ENCODE peak calls at places on chromosomes 5 and 9, in four cellular contexts. One of them, this sample, is unnamed.

GRCh38 chr5:108451269-108451668 is 69.4 kb upstream of the FBXL17 start:
- DNase-seq in CD4-positive, alpha-beta memory T cell: no peak
- DNase-seq in CD8-positive, alpha-beta memory T cell: no peak
- DNase-seq in left ventricle myocardium inferior: no peak
- DNase-seq in this sample: no peak

GRCh38 chr9:108139900-108140299 is 650.3 kb upstream of the KLF4 start:
- DNase-seq in CD4-positive, alpha-beta memory T cell: no peak
- DNase-seq in CD8-positive, alpha-beta memory T cell: no peak
- DNase-seq in left ventricle myocardium inferior: no peak
- DNase-seq in this sample: no peak

GRCh38 chr9:693460-694390 is 147.8 kb upstream of the DMRT1 start:
- DNase-seq in CD4-positive, alpha-beta memory T cell: no peak
- DNase-seq in CD8-positive, alpha-beta memory T cell: no peak
- DNase-seq in left ventricle myocardium inferior: peak
- DNase-seq in this sample: no peak

GRCh38 chr5:63957617-63958016 is 4.6 kb downstream of the HTR1A start:
- DNase-seq in CD4-positive, alpha-beta memory T cell: no peak
- DNase-seq in CD8-positive, alpha-beta memory T cell: no peak
- DNase-seq in left ventricle myocardium inferior: no peak
- DNase-seq in this sample: no peak

GRCh38 chr5:132258102-132259060 is 885 bp downstream of the PDLIM4 start:
- DNase-seq in CD4-positive, alpha-beta memory T cell: no peak
- DNase-seq in CD8-positive, alpha-beta memory T cell: no peak
- DNase-seq in left ventricle myocardium inferior: no peak
- DNase-seq in this sample: no peak

GRCh38 chr5:172163346-172163745 is 24.7 kb downstream of the STK10 start:
- DNase-seq in CD4-positive, alpha-beta memory T cell: no peak
- DNase-seq in CD8-positive, alpha-beta memory T cell: no peak
- DNase-seq in left ventricle myocardium inferior: peak
- DNase-seq in this sample: no peak

GRCh38 chr5:157582731-157583580 is 7.4 kb upstream of the ADAM19 start:
- DNase-seq in CD4-positive, alpha-beta memory T cell: no peak
- DNase-seq in CD8-positive, alpha-beta memory T cell: no peak
- DNase-seq in left ventricle myocardium inferior: no peak
- DNase-seq in this sample: no peak

GRCh38 chr5:154367101-154367500 is 78.7 kb upstream of the SAP30L start:
- DNase-seq in CD4-positive, alpha-beta memory T cell: no peak
- DNase-seq in CD8-positive, alpha-beta memory T cell: no peak
- DNase-seq in left ventricle myocardium inferior: no peak
- DNase-seq in this sample: no peak

GRCh38 chr5:30392897-30393296 is 800.6 kb upstream of the CDH6 start:
- DNase-seq in CD4-positive, alpha-beta memory T cell: no peak
- DNase-seq in CD8-positive, alpha-beta memory T cell: no peak
- DNase-seq in left ventricle myocardium inferior: no peak
- DNase-seq in this sample: no peak

GRCh38 chr5:1152771-1153282 is 41.0 kb upstream of the SLC12A7 start:
- DNase-seq in CD4-positive, alpha-beta memory T cell: no peak
- DNase-seq in CD8-positive, alpha-beta memory T cell: no peak
- DNase-seq in left ventricle myocardium inferior: no peak
- DNase-seq in this sample: no peak

GRCh38 chr5:135930949-135931295 is 23.9 kb downstream of the LECT2 start:
- DNase-seq in CD4-positive, alpha-beta memory T cell: no peak
- DNase-seq in CD8-positive, alpha-beta memory T cell: no peak
- DNase-seq in left ventricle myocardium inferior: no peak
- DNase-seq in this sample: no peak

GRCh38 chr9:112061152-112061740 is 113.9 kb downstream of the SUSD1 start:
- DNase-seq in CD4-positive, alpha-beta memory T cell: peak
- DNase-seq in CD8-positive, alpha-beta memory T cell: no peak
- DNase-seq in left ventricle myocardium inferior: peak
- DNase-seq in this sample: peak

GRCh38 chr9:108297025-108297424 is 558.8 kb downstream of the ACTL7B start:
- DNase-seq in CD4-positive, alpha-beta memory T cell: no peak
- DNase-seq in CD8-positive, alpha-beta memory T cell: no peak
- DNase-seq in left ventricle myocardium inferior: no peak
- DNase-seq in this sample: no peak

GRCh38 chr5:51895834-51896233 is 512.6 kb downstream of the ISL1 start:
- DNase-seq in CD4-positive, alpha-beta memory T cell: no peak
- DNase-seq in CD8-positive, alpha-beta memory T cell: no peak
- DNase-seq in left ventricle myocardium inferior: no peak
- DNase-seq in this sample: no peak

GRCh38 chr9:92610470-92611420 is 59.2 kb downstream of the IPPK start:
- DNase-seq in CD4-positive, alpha-beta memory T cell: no peak
- DNase-seq in CD8-positive, alpha-beta memory T cell: no peak
- DNase-seq in left ventricle myocardium inferior: peak
- DNase-seq in this sample: no peak

GRCh38 chr5:176716320-176716719 is 69.0 kb downstream of the TSPAN17 start:
- DNase-seq in CD4-positive, alpha-beta memory T cell: no peak
- DNase-seq in CD8-positive, alpha-beta memory T cell: no peak
- DNase-seq in left ventricle myocardium inferior: no peak
- DNase-seq in this sample: no peak

GRCh38 chr5:14107536-14107935 is 35.6 kb upstream of the TRIO start:
- DNase-seq in CD4-positive, alpha-beta memory T cell: no peak
- DNase-seq in CD8-positive, alpha-beta memory T cell: no peak
- DNase-seq in left ventricle myocardium inferior: no peak
- DNase-seq in this sample: no peak

GRCh38 chr9:134938346-134939079 is 20.8 kb upstream of the FCN1 start:
- DNase-seq in CD4-positive, alpha-beta memory T cell: no peak
- DNase-seq in CD8-positive, alpha-beta memory T cell: no peak
- DNase-seq in left ventricle myocardium inferior: no peak
- DNase-seq in this sample: peak

GRCh38 chr9:104808030-104808614 is 44.2 kb downstream of the NIPSNAP3B start:
- DNase-seq in CD4-positive, alpha-beta memory T cell: no peak
- DNase-seq in CD8-positive, alpha-beta memory T cell: no peak
- DNase-seq in left ventricle myocardium inferior: no peak
- DNase-seq in this sample: no peak

GRCh38 chr5:142602720-142603245 is 83.1 kb downstream of the FGF1 start:
- DNase-seq in CD4-positive, alpha-beta memory T cell: no peak
- DNase-seq in CD8-positive, alpha-beta memory T cell: no peak
- DNase-seq in left ventricle myocardium inferior: no peak
- DNase-seq in this sample: no peak

GRCh38 chr5:142600611-142601360 is 85.1 kb downstream of the FGF1 start:
- DNase-seq in CD4-positive, alpha-beta memory T cell: no peak
- DNase-seq in CD8-positive, alpha-beta memory T cell: no peak
- DNase-seq in left ventricle myocardium inferior: peak
- DNase-seq in this sample: no peak

GRCh38 chr5:142600092-142600491 is 85.8 kb downstream of the FGF1 start:
- DNase-seq in CD4-positive, alpha-beta memory T cell: no peak
- DNase-seq in CD8-positive, alpha-beta memory T cell: no peak
- DNase-seq in left ventricle myocardium inferior: no peak
- DNase-seq in this sample: no peak

GRCh38 chr5:142598338-142598700 is 87.6 kb downstream of the FGF1 start:
- DNase-seq in CD4-positive, alpha-beta memory T cell: no peak
- DNase-seq in CD8-positive, alpha-beta memory T cell: no peak
- DNase-seq in left ventricle myocardium inferior: no peak
- DNase-seq in this sample: no peak

DNA sequence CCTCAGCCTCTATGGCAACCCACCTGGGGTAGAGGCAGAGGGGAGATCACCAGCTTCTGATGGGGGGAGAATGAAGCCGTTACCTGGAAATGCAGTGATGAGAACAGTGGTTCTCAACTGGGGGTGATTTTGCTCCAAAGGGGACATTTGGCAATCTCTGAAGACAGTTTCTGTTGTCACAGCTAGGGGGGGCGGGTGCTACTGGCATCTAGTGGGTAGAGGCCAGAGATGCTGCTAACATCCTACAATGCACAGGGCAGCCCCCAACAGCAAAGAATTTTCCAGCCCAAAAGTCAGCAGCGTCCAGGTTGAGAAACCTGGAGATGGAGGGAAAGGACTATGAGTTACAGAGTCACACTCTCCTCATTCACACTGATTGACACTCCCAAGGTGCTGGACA is 84.5 kb downstream of the FGF1 start:
- DNase-seq in CD4-positive, alpha-beta memory T cell: no peak
- DNase-seq in CD8-positive, alpha-beta memory T cell: no peak
- DNase-seq in left ventricle myocardium inferior: no peak
- DNase-seq in this sample: no peak
- H3K27ac ChIP-seq in CD4-positive, alpha-beta memory T cell: no peak
- H3K27ac ChIP-seq in CD8-positive, alpha-beta memory T cell: no peak
- H3K27ac ChIP-seq in left ventricle myocardium inferior: peak
- H3K27ac ChIP-seq in this sample: peak

GRCh38 chr9:4137234-4137633 is 162.6 kb downstream of the GLIS3 start:
- DNase-seq in CD4-positive, alpha-beta memory T cell: no peak
- DNase-seq in CD8-positive, alpha-beta memory T cell: no peak
- DNase-seq in left ventricle myocardium inferior: no peak
- DNase-seq in this sample: no peak

GRCh38 chr9:4128876-4129275 is 171.0 kb downstream of the GLIS3 start:
- DNase-seq in CD4-positive, alpha-beta memory T cell: no peak
- DNase-seq in CD8-positive, alpha-beta memory T cell: no peak
- DNase-seq in left ventricle myocardium inferior: no peak
- DNase-seq in this sample: no peak

GRCh38 chr9:4127873-4128272 is 172.0 kb downstream of the GLIS3 start:
- DNase-seq in CD4-positive, alpha-beta memory T cell: no peak
- DNase-seq in CD8-positive, alpha-beta memory T cell: no peak
- DNase-seq in left ventricle myocardium inferior: no peak
- DNase-seq in this sample: no peak

GRCh38 chr9:4126996-4127395 is 172.9 kb downstream of the GLIS3 start:
- DNase-seq in CD4-positive, alpha-beta memory T cell: no peak
- DNase-seq in CD8-positive, alpha-beta memory T cell: no peak
- DNase-seq in left ventricle myocardium inferior: no peak
- DNase-seq in this sample: no peak

DNA sequence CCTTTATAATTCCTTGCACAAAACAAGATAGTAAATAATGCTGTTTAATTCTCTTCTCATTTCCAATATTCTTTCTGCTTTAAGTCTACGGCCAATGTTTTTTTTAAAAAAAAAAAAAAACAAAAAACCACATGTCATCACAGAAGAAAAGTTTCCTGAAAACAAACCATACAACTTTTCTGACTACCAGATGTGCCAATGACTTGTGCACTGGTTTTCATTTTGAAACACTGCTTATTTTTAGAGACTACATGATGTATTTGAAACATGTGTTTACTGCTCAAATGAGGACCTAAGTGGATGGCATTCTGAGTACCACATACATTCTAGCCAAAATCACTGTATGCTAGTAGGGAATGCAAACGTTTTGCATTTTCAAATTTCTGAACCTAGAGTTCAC is 167.9 kb downstream of the GLIS3 start:
- DNase-seq in CD4-positive, alpha-beta memory T cell: no peak
- DNase-seq in CD8-positive, alpha-beta memory T cell: no peak
- DNase-seq in left ventricle myocardium inferior: no peak
- DNase-seq in this sample: no peak
- H3K27ac ChIP-seq in CD4-positive, alpha-beta memory T cell: no peak
- H3K27ac ChIP-seq in CD8-positive, alpha-beta memory T cell: no peak
- H3K27ac ChIP-seq in left ventricle myocardium inferior: no peak
- H3K27ac ChIP-seq in this sample: no peak

GRCh38 chr9:2298217-2298616 is 283.1 kb downstream of the SMARCA2 start:
- DNase-seq in CD4-positive, alpha-beta memory T cell: no peak
- DNase-seq in CD8-positive, alpha-beta memory T cell: no peak
- DNase-seq in left ventricle myocardium inferior: no peak
- DNase-seq in this sample: no peak
- H3K27ac ChIP-seq in CD4-positive, alpha-beta memory T cell: no peak
- H3K27ac ChIP-seq in CD8-positive, alpha-beta memory T cell: no peak
- H3K27ac ChIP-seq in left ventricle myocardium inferior: no peak
- H3K27ac ChIP-seq in this sample: no peak

GRCh38 chr9:94908041-94908563 is 181.6 kb downstream of the AOPEP start:
- DNase-seq in CD4-positive, alpha-beta memory T cell: no peak
- DNase-seq in CD8-positive, alpha-beta memory T cell: peak
- DNase-seq in left ventricle myocardium inferior: no peak
- DNase-seq in this sample: no peak

GRCh38 chr9:94907246-94907936 is 180.9 kb downstream of the AOPEP start:
- DNase-seq in CD4-positive, alpha-beta memory T cell: no peak
- DNase-seq in CD8-positive, alpha-beta memory T cell: no peak
- DNase-seq in left ventricle myocardium inferior: no peak
- DNase-seq in this sample: no peak

GRCh38 chr9:94909965-94910730 is 183.6 kb downstream of the AOPEP start:
- DNase-seq in CD4-positive, alpha-beta memory T cell: no peak
- DNase-seq in CD8-positive, alpha-beta memory T cell: no peak
- DNase-seq in left ventricle myocardium inferior: no peak
- DNase-seq in this sample: no peak

GRCh38 chr9:94909250-94909894 is 182.9 kb downstream of the AOPEP start:
- DNase-seq in CD4-positive, alpha-beta memory T cell: no peak
- DNase-seq in CD8-positive, alpha-beta memory T cell: no peak
- DNase-seq in left ventricle myocardium inferior: no peak
- DNase-seq in this sample: no peak

GRCh38 chr9:94908583-94909249 is 182.2 kb downstream of the AOPEP start:
- DNase-seq in CD4-positive, alpha-beta memory T cell: no peak
- DNase-seq in CD8-positive, alpha-beta memory T cell: no peak
- DNase-seq in left ventricle myocardium inferior: no peak
- DNase-seq in this sample: no peak
- H3K27ac ChIP-seq in CD4-positive, alpha-beta memory T cell: no peak
- H3K27ac ChIP-seq in CD8-positive, alpha-beta memory T cell: no peak
- H3K27ac ChIP-seq in left ventricle myocardium inferior: peak
- H3K27ac ChIP-seq in this sample: no peak

GRCh38 chr5:112555691-112556090 is 136.6 kb upstream of the EPB41L4A start:
- DNase-seq in CD4-positive, alpha-beta memory T cell: no peak
- DNase-seq in CD8-positive, alpha-beta memory T cell: no peak
- DNase-seq in left ventricle myocardium inferior: no peak
- DNase-seq in this sample: no peak

GRCh38 chr5:112552791-112553190 is 133.7 kb upstream of the EPB41L4A start:
- DNase-seq in CD4-positive, alpha-beta memory T cell: no peak
- DNase-seq in CD8-positive, alpha-beta memory T cell: no peak
- DNase-seq in left ventricle myocardium inferior: no peak
- DNase-seq in this sample: no peak

GRCh38 chr5:112551437-112552018 is 132.5 kb upstream of the EPB41L4A start:
- DNase-seq in CD4-positive, alpha-beta memory T cell: peak
- DNase-seq in CD8-positive, alpha-beta memory T cell: peak
- DNase-seq in left ventricle myocardium inferior: no peak
- DNase-seq in this sample: no peak

GRCh38 chr5:112555197-112555596 is 136.1 kb upstream of the EPB41L4A start:
- DNase-seq in CD4-positive, alpha-beta memory T cell: no peak
- DNase-seq in CD8-positive, alpha-beta memory T cell: no peak
- DNase-seq in left ventricle myocardium inferior: no peak
- DNase-seq in this sample: no peak

GRCh38 chr5:112554089-112554977 is 135.3 kb upstream of the EPB41L4A start:
- DNase-seq in CD4-positive, alpha-beta memory T cell: no peak
- DNase-seq in CD8-positive, alpha-beta memory T cell: no peak
- DNase-seq in left ventricle myocardium inferior: no peak
- DNase-seq in this sample: no peak
- H3K27ac ChIP-seq in CD4-positive, alpha-beta memory T cell: no peak
- H3K27ac ChIP-seq in CD8-positive, alpha-beta memory T cell: no peak
- H3K27ac ChIP-seq in left ventricle myocardium inferior: no peak
- H3K27ac ChIP-seq in this sample: no peak

GRCh38 chr5:181189962-181190710 is 14.9 kb downstream of the TRIM7 start:
- DNase-seq in CD4-positive, alpha-beta memory T cell: no peak
- DNase-seq in CD8-positive, alpha-beta memory T cell: no peak
- DNase-seq in left ventricle myocardium inferior: no peak
- DNase-seq in this sample: no peak

GRCh38 chr5:181187500-181188213 is 17.3 kb downstream of the TRIM7 start:
- DNase-seq in CD4-positive, alpha-beta memory T cell: no peak
- DNase-seq in CD8-positive, alpha-beta memory T cell: peak
- DNase-seq in left ventricle myocardium inferior: peak
- DNase-seq in this sample: peak

GRCh38 chr5:181190711-181191525 is 14.1 kb downstream of the TRIM7 start:
- DNase-seq in CD4-positive, alpha-beta memory T cell: peak
- DNase-seq in CD8-positive, alpha-beta memory T cell: peak
- DNase-seq in left ventricle myocardium inferior: peak
- DNase-seq in this sample: peak

GRCh38 chr5:181188700-181189362 is 16.2 kb downstream of the TRIM7 start:
- DNase-seq in CD4-positive, alpha-beta memory T cell: peak
- DNase-seq in CD8-positive, alpha-beta memory T cell: peak
- DNase-seq in left ventricle myocardium inferior: peak
- DNase-seq in this sample: no peak

GRCh38 chr5:181189363-181189961 is 15.5 kb downstream of the TRIM7 start:
- DNase-seq in CD4-positive, alpha-beta memory T cell: peak
- DNase-seq in CD8-positive, alpha-beta memory T cell: peak
- DNase-seq in left ventricle myocardium inferior: peak
- DNase-seq in this sample: no peak
- H3K27ac ChIP-seq in CD4-positive, alpha-beta memory T cell: peak
- H3K27ac ChIP-seq in CD8-positive, alpha-beta memory T cell: peak
- H3K27ac ChIP-seq in left ventricle myocardium inferior: peak
- H3K27ac ChIP-seq in this sample: no peak

GRCh38 chr9:35746583-35746982 is 2.4 kb downstream of the GBA2 start:
- DNase-seq in CD4-positive, alpha-beta memory T cell: no peak
- DNase-seq in CD8-positive, alpha-beta memory T cell: no peak
- DNase-seq in left ventricle myocardium inferior: no peak
- DNase-seq in this sample: no peak
- H3K27ac ChIP-seq in CD4-positive, alpha-beta memory T cell: no peak
- H3K27ac ChIP-seq in CD8-positive, alpha-beta memory T cell: peak
- H3K27ac ChIP-seq in left ventricle myocardium inferior: peak
- H3K27ac ChIP-seq in this sample: no peak

This sample was measured in kidney.